ENCODE peak calls at places on chromosomes 16 and 17, in four cellular contexts. D, Z, F and X are unnamed samples.

GRCh38 chr16:11563493-11564040 is 23.2 kb downstream of the LITAF start:
- DNase-seq in D (no peak), Z (no peak), F (no peak), X (no peak)

GRCh38 chr17:59404471-59404870 is 73.0 kb downstream of the YPEL2 start:
- DNase-seq in D (no peak), Z (no peak), F (no peak), X (no peak)

GRCh38 chr17:61837175-61838051 is 25.9 kb downstream of the BRIP1 start:
- DNase-seq in D (peak), Z (peak), F (peak), X (peak)

GRCh38 chr16:24816688-24817087 is 29.1 kb upstream of the SLC5A11 start:
- DNase-seq in D (no peak), Z (no peak), F (no peak), X (no peak)

GRCh38 chr17:15742051-15742795 is 10.1 kb downstream of the TBC1D26 start:
- DNase-seq in D (no peak), Z (no peak), F (no peak), X (no peak)

GRCh38 chr16:89017956-89018604 is 41.1 kb upstream of the CBFA2T3 start:
- DNase-seq in D (no peak), Z (no peak), F (no peak), X (no peak)

GRCh38 chr17:6753006-6753445 is 2.8 kb upstream of the XAF1 start:
- DNase-seq in D (peak), Z (peak), F (peak), X (peak)

GRCh38 chr17:11780621-11781020 is 182.4 kb downstream of the DNAH9 start:
- DNase-seq in D (no peak), Z (no peak), F (no peak), X (no peak)

GRCh38 chr17:58475985-58476384 is 12.2 kb downstream of the HSF5 start:
- DNase-seq in D (no peak), Z (no peak), F (no peak), X (no peak)

GRCh38 chr16:84884311-84885023 is 64.7 kb downstream of the CRISPLD2 start:
- DNase-seq in D (peak), Z (no peak), F (no peak), X (no peak)

GRCh38 chr17:76395980-76396379 is 11.6 kb downstream of the SPHK1 start:
- DNase-seq in D (no peak), Z (no peak), F (no peak), X (no peak)

GRCh38 chr16:79801550-79802090 is 201.1 kb upstream of the MAF start:
- DNase-seq in D (peak), Z (no peak), F (no peak), X (peak)

GRCh38 chr17:66397486-66397885 is 95.1 kb downstream of the PRKCA start:
- DNase-seq in D (no peak), Z (peak), F (no peak), X (no peak)

GRCh38 chr17:80850817-80851216 is 140.8 kb upstream of the CHMP6 start:
- DNase-seq in D (peak), Z (no peak), F (peak), X (peak)

GRCh38 chr16:49731911-49732310 is 124.0 kb downstream of the ZNF423 start:
- DNase-seq in D (no peak), Z (no peak), F (no peak), X (no peak)

GRCh38 chr17:17510456-17511292 is 14.5 kb upstream of the RASD1 start:
- DNase-seq in D (peak), Z (no peak), F (no peak), X (peak)

GRCh38 chr17:82978354-82978753 is 101.1 kb upstream of the METRNL start:
- DNase-seq in D (no peak), Z (no peak), F (no peak), X (no peak)

GRCh38 chr17:82396601-82397435 is 21.3 kb upstream of the HEXD start:
- DNase-seq in D (peak), Z (peak), F (peak), X (no peak)

GRCh38 chr16:27468941-27469531 is 67.1 kb downstream of the IL21R start:
- DNase-seq in D (no peak), Z (no peak), F (no peak), X (no peak)

GRCh38 chr17:57466042-57466471 is 209.7 kb downstream of the MSI2 start:
- DNase-seq in D (no peak), Z (no peak), F (no peak), X (no peak)

GRCh38 chr16:67029249-67030096 is 524 bp downstream of the CBFB start:
- DNase-seq in D (peak), Z (peak), F (peak), X (peak)

GRCh38 chr16:21263640-21264211 is 14.4 kb downstream of the CRYM start:
- DNase-seq in D (no peak), Z (peak), F (no peak), X (no peak)

GRCh38 chr17:79793924-79794304 is 3.0 kb downstream of the CBX8 start:
- DNase-seq in D (no peak), Z (no peak), F (peak), X (no peak)

GRCh38 chr16:813204-813915 is 12.8 kb upstream of the GNG13 start:
- DNase-seq in D (no peak), Z (peak), F (peak), X (no peak)

GRCh38 chr16:4273858-4274291 is 1.1 kb upstream of the TFAP4 start:
- DNase-seq in D (peak), Z (peak), F (peak), X (peak)

GRCh38 chr17:38727661-38728220 is 2.4 kb upstream of the CISD3 start:
- DNase-seq in D (peak), Z (no peak), F (no peak), X (no peak)

GRCh38 chr17:62780273-62780672 is 27.8 kb downstream of the MARCHF10 start:
- DNase-seq in D (peak), Z (no peak), F (no peak), X (peak)

GRCh38 chr17:31549121-31549524 is 157.6 kb downstream of the RAB11FIP4 start:
- DNase-seq in D (no peak), Z (no peak), F (no peak), X (no peak)

GRCh38 chr16:64996641-64997040 is 125.2 kb downstream of the CDH11 start:
- DNase-seq in D (no peak), Z (no peak), F (no peak), X (no peak)

GRCh38 chr17:82120148-82120547 is 22.1 kb upstream of the FASN start:
- DNase-seq in D (no peak), Z (peak), F (peak), X (peak)

GRCh38 chr16:85845276-85845675 is 45.8 kb downstream of the COX4I1 start:
- DNase-seq in D (no peak), Z (no peak), F (no peak), X (no peak)

GRCh38 chr17:15341385-15341849 is at the start of gene TEKT3:
- DNase-seq in D (peak), Z (peak), F (peak), X (peak)

GRCh38 chr17:83154311-83155127 is 75.1 kb downstream of the METRNL start:
- DNase-seq in D (no peak), Z (no peak), F (no peak), X (no peak)

DNA sequence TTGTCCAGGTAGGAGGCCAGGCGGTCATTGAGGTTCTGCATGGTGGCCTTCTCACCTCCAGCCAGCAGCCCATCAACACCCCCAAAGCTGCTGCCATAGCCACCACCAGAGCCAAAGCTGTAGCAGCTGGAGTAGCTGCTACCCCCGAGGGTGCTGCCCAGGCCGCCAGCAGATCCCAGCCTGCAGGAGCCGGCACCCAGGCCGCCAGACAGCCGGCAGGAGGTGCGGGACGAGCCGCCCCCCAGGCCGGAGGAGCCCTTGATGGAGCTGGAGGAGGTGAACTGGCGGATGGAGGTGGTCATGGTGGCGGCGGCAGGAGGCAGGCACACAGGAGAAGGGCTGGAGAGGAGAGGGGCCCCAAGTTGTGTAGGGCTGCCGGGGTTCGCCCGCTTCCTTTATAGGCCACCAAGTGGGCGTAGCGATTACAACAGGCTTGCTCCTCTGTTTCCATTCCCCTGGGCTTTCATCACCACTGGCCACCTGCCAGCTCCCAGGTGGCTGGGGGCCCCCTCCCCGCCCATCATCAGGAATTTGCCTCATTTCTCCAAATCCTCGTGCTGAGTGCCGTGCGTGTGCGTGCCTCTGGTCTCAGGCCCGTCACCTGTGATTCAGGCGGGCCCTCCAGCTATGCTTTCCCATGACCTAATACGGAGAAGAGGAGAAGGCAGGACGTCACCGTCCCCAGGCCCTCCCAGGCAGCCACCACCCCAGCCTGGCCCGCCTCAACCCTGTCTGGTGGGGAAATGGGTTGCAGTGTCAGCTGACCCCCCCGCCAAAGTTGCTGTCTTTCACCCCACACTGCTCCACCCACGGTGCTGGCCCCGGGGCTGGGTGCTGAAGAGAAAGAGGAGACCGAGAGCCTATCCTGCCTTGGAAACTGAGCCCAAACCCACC is at the start of gene KRT17:
- DNase-seq in D (peak), Z (no peak), F (no peak), X (peak)
- TF ChIP-seq CTCF in D (no peak), Z (no peak), F (no peak), X (peak)

DNA sequence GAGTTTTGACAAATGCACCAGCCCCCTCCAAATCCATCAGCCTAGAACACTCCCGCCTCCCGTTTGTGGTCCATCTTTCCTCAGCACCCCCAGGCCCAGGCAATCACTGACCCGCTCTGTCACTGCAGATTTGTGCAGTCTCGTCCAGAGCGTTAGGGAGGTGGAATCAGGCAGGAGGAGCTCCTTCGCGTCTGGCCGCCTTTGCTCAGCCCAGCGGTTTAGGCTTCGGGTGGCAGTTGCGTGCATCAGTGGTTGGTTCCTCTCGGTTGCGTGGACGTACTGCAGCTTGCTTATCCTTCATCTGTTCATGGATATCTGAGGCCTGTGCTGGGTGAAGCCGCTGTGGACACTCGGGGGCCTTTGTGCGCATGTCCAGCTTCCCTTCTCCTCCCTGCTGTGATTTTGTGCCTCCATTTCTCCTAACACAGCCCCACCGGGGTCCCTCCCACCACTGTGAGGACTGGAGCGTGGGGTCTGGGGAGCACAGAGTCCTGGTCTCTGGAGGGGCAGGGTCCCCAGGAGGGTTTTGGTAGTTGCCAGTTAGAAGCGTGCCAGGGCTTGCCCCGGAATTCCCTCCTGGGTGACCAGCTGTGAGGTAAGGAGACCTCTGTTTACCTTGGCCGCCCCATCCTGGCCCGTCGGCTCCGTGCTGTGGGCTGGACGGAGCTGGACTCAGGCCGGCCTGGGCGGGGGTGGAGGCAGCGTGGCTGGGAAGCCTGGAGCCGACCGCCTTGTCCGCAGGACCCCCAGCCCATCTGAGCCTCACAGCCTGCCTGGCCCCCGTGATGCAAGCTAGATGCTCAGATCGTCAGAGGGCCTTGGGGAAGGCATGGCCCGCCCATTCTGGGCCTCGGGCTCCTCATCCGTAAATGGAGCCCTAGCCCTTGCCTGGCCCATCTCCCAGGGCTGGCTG is 4.9 kb upstream of the P2RX1 start:
- DNase-seq in D (no peak), Z (peak), F (peak), X (no peak)
- H3K4me3 ChIP-seq in D (no peak), Z (no peak), F (peak), X (no peak)

GRCh38 chr16:55019419-55020131 is 88.9 kb downstream of the IRX5 start:
- DNase-seq in D (no peak), Z (no peak), F (no peak), X (no peak)

GRCh38 chr16:55018881-55019280 is 88.2 kb downstream of the IRX5 start:
- DNase-seq in D (no peak), Z (no peak), F (no peak), X (no peak)

DNA sequence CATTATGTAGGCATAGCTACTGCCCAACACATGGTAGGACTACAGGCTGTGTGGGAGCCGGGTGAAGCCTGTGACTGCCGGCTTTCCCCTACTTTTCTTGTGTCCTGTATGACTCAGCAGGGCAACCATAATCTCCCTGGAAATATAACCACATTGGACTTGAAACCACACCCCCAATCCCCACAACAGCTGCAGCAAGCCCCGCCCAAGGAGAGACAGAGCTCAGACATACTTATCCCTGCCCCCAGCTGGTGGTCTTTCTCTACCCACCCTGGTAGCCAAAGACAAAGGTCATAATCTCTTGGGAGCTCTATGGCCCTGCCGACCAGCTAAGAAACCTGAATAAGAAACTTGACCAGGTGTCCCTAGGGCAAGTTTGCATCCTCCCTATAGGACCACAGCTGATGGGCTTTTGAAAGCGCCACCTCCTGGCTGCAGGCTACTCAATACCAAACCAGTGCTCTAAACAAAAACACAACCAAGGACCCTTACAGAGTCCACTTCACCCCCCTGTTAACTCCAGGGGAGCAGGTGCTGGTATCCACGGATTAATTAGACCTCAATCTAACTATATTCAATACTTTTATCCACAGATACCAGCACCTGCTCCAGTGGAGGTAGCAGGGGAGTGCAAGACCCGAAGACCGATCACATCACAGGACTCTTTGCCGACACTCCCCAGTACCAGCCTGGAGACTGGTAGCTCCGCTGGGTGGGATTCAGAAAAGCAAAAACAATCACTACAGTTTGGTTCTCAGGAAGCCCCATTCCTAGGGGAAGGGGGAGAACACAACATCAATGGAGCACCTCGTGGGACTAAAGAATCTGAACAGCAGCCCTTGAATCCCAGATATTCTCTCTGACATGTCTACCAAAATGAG is 91.2 kb downstream of the IRX5 start:
- DNase-seq in D (peak), Z (peak), F (peak), X (peak)
- TF ChIP-seq CTCF in D (no peak), Z (no peak), F (peak), X (no peak)

GRCh38 chr17:39952665-39953470 is 9.9 kb upstream of the GSDMA start:
- DNase-seq in D (peak), Z (peak), F (peak), X (peak)

GRCh38 chr17:39953471-39953888 is 9.3 kb upstream of the GSDMA start:
- DNase-seq in D (no peak), Z (no peak), F (no peak), X (no peak)

GRCh38 chr17:39954876-39955275 is 7.9 kb upstream of the GSDMA start:
- DNase-seq in D (no peak), Z (no peak), F (no peak), X (no peak)

GRCh38 chr17:39950871-39951348 is 11.9 kb upstream of the GSDMA start:
- DNase-seq in D (no peak), Z (peak), F (peak), X (no peak)

GRCh38 chr17:39951924-39952664 is 10.7 kb upstream of the GSDMA start:
- DNase-seq in D (no peak), Z (no peak), F (no peak), X (no peak)
- H3K4me3 ChIP-seq in D (peak), Z (peak), F (peak), X (peak)